ENCODE peak calls at places on chromosome 3, in five cellular contexts. Q is astrocyte, F is H9, K is heart left ventricle, V is GM04504. D is an unnamed sample.

GRCh38 chr3:164387236-164387635 is 691.1 kb downstream of the SI start:
- DNase-seq in Q (no peak), F (no peak), K (no peak), V (no peak), D (no peak)

GRCh38 chr3:15512173-15512572 is 9.3 kb downstream of the COLQ start:
- DNase-seq in Q (peak; percentile 22), F (no peak), K (peak; percentile 89), V (peak; percentile 20), D (no peak)

GRCh38 chr3:127206154-127206553 is 13.2 kb downstream of the PRR23E start:
- DNase-seq in Q (no peak), F (no peak), K (no peak), V (no peak), D (no peak)

GRCh38 chr3:120780977-120781376 is 38.4 kb downstream of the GTF2E1 start:
- DNase-seq in Q (peak; percentile 91), F (no peak), K (no peak), V (no peak), D (no peak)

GRCh38 chr3:53696401-53697172 is 149.6 kb downstream of the CHDH start:
- DNase-seq in Q (no peak), F (no peak), K (no peak), V (peak; percentile 8), D (no peak)

GRCh38 chr3:52845157-52845556 is 10.3 kb upstream of the MUSTN1 start:
- DNase-seq in Q (no peak), F (no peak), K (peak; percentile 72), V (no peak), D (no peak)

GRCh38 chr3:185715091-185715490 is 109.8 kb downstream of the IGF2BP2 start:
- DNase-seq in Q (peak; percentile 74), F (peak; percentile 67), K (no peak), V (peak; percentile 37), D (peak; percentile 93)

GRCh38 chr3:120029749-120030148 is 64.5 kb downstream of the GSK3B start:
- DNase-seq in Q (no peak), F (no peak), K (no peak), V (no peak), D (no peak)

GRCh38 chr3:190697502-190697830 is 165.0 kb downstream of the GMNC start:
- DNase-seq in Q (no peak), F (no peak), K (no peak), V (no peak), D (no peak)

GRCh38 chr3:197899833-197900478 is 50.0 kb upstream of the RPL35A start:
- DNase-seq in Q (no peak), F (peak; percentile 43), K (no peak), V (no peak), D (no peak)

GRCh38 chr3:10723991-10724390 is 92.0 kb upstream of the SLC6A11 start:
- DNase-seq in Q (no peak), F (peak; percentile 22), K (no peak), V (no peak), D (no peak)

GRCh38 chr3:159356606-159357005 is 554.8 kb downstream of the MFSD1 start:
- DNase-seq in Q (no peak), F (no peak), K (no peak), V (no peak), D (no peak)

GRCh38 chr3:196145420-196146262 is 63.8 kb upstream of the TFRC start:
- DNase-seq in Q (no peak), F (no peak), K (no peak), V (no peak), D (no peak)

GRCh38 chr3:159711560-159712333 is 276.9 kb upstream of the IL12A start:
- DNase-seq in Q (peak; percentile 90), F (no peak), K (peak; percentile 76), V (peak; percentile 81), D (peak; percentile 88)

GRCh38 chr3:50532062-50532705 is 28.8 kb upstream of the CACNA2D2 start:
- DNase-seq in Q (no peak), F (no peak), K (no peak), V (no peak), D (no peak)

GRCh38 chr3:178454714-178455113 is 81.5 kb upstream of the KCNMB2 start:
- DNase-seq in Q (peak; percentile 83), F (no peak), K (peak; percentile 80), V (peak; percentile 30), D (peak; percentile 13)

GRCh38 chr3:177906573-177907229 is 629.5 kb upstream of the KCNMB2 start:
- DNase-seq in Q (peak; percentile 49), F (no peak), K (no peak), V (no peak), D (peak; percentile 30)

GRCh38 chr3:124119056-124119721 is 127.3 kb upstream of the ROPN1 start:
- DNase-seq in Q (peak; percentile 86), F (no peak), K (no peak), V (peak; percentile 80), D (no peak)

GRCh38 chr3:169812844-169813677 is at the start of the genes LRRC34 and LRRIQ4:
- DNase-seq in Q (peak; percentile 42), F (peak; percentile 93), K (peak; percentile 86), V (peak; percentile 59), D (no peak)

GRCh38 chr3:34382859-34383258 is 584.4 kb downstream of the PDCD6IP start:
- DNase-seq in Q (no peak), F (no peak), K (no peak), V (no peak), D (no peak)

GRCh38 chr3:151011427-151011826 is 38.9 kb upstream of the CLRN1 start:
- DNase-seq in Q (peak; percentile 75), F (no peak), K (no peak), V (peak; percentile 16), D (no peak)

GRCh38 chr3:127999509-128000106 is 52.6 kb upstream of the SEC61A1 start:
- DNase-seq in Q (no peak), F (no peak), K (no peak), V (no peak), D (no peak)

GRCh38 chr3:169562988-169563774 is 100.3 kb downstream of the MECOM start:
- DNase-seq in Q (no peak), F (no peak), K (no peak), V (no peak), D (no peak)

GRCh38 chr3:172465281-172465680 is 17.0 kb upstream of the GHSR start:
- DNase-seq in Q (peak; percentile 14), F (no peak), K (no peak), V (no peak), D (no peak)

GRCh38 chr3:39150170-39150802 is 3.1 kb downstream of the CSRNP1 start:
- DNase-seq in Q (no peak), F (no peak), K (no peak), V (no peak), D (no peak)

GRCh38 chr3:177597325-177598109 is 400.2 kb upstream of the TBL1XR1 start:
- DNase-seq in Q (peak; percentile 99), F (no peak), K (peak; percentile 40), V (peak; percentile 84), D (peak; percentile 85)

GRCh38 chr3:134463676-134464611 is 21.8 kb downstream of the ANAPC13 start:
- DNase-seq in Q (peak; percentile 99), F (peak; percentile 90), K (peak; percentile 63), V (peak; percentile 98), D (no peak)

GRCh38 chr3:41169038-41169437 is 30.3 kb upstream of the CTNNB1 start:
- DNase-seq in Q (peak; percentile 6), F (no peak), K (no peak), V (no peak), D (no peak)

GRCh38 chr3:28243424-28244106 is 2.1 kb downstream of the CMC1 start:
- DNase-seq in Q (no peak), F (no peak), K (no peak), V (no peak), D (no peak)

GRCh38 chr3:481680-482079 is 285.1 kb downstream of the CHL1 start:
- DNase-seq in Q (no peak), F (no peak), K (no peak), V (no peak), D (no peak)

GRCh38 chr3:184597783-184598182 is 36.2 kb downstream of the EPHB3 start:
- DNase-seq in Q (no peak), F (no peak), K (no peak), V (no peak), D (no peak)

GRCh38 chr3:123021388-123021787 is 6.2 kb downstream of the SEMA5B start:
- DNase-seq in Q (no peak), F (peak; percentile 42), K (no peak), V (no peak), D (no peak)

GRCh38 chr3:137300703-137301102 is 342.9 kb downstream of the IL20RB start:
- DNase-seq in Q (no peak), F (no peak), K (no peak), V (no peak), D (no peak)

GRCh38 chr3:172512363-172512762 is 10.9 kb downstream of the TNFSF10 start:
- DNase-seq in Q (peak; percentile 79), F (no peak), K (peak; percentile 72), V (no peak), D (peak; percentile 57)

GRCh38 chr3:46947981-46948791 is 28.4 kb downstream of the CCDC12 start:
- DNase-seq in Q (peak; percentile 52), F (no peak), K (peak; percentile 87), V (no peak), D (peak; percentile 92)

GRCh38 chr3:180855364-180855763 is 57.1 kb upstream of the FXR1 start:
- DNase-seq in Q (no peak), F (peak; percentile 81), K (no peak), V (no peak), D (no peak)

GRCh38 chr3:33557829-33558228 is 117.6 kb upstream of the UBP1 start:
- DNase-seq in Q (no peak), F (no peak), K (no peak), V (no peak), D (no peak)

GRCh38 chr3:180802837-180803236 is 109.6 kb upstream of the FXR1 start:
- DNase-seq in Q (peak; percentile 4), F (no peak), K (no peak), V (no peak), D (no peak)

GRCh38 chr3:53804697-53805462 is 41.3 kb downstream of the CHDH start:
- DNase-seq in Q (peak; percentile 67), F (peak; percentile 57), K (no peak), V (peak; percentile 68), D (peak; percentile 83)

GRCh38 chr3:5194801-5195509 is 7.4 kb downstream of the EDEM1 start:
- DNase-seq in Q (peak; percentile 91), F (no peak), K (no peak), V (no peak), D (peak; percentile 86)

D was measured in NCI-H226.